ENCODE peak calls at places on chromosome 17, in five cellular contexts. P is CD8-positive, alpha-beta T cell; D is Caco-2; C is OCI-LY7; Z is cardiac muscle cell. N is an unnamed sample.
A peak's percentile ranks its signal among the peaks of the same experiment; 100 is the strongest.

GRCh38 chr17:13410214-13410613 is 191.5 kb downstream of the HS3ST3A1 start:
- DNase-seq in P (no peak), D (no peak), C (no peak), Z (no peak), N (no peak)

GRCh38 chr17:4948997-4949320 is 629 bp upstream of the PFN1 start:
- DNase-seq in P (peak; percentile 66), D (peak; percentile 86), C (peak; percentile 93), Z (peak; percentile 92), N (peak; percentile 83)

GRCh38 chr17:19294443-19294842 is 57.3 kb downstream of the EPN2 start:
- DNase-seq in P (no peak), D (no peak), C (no peak), Z (no peak), N (no peak)

GRCh38 chr17:60065136-60065535 is 13.6 kb downstream of the HEATR6 start:
- DNase-seq in P (no peak), D (no peak), C (no peak), Z (no peak), N (no peak)

GRCh38 chr17:20224379-20224778 is 215.2 kb downstream of the SPECC1 start:
- DNase-seq in P (no peak), D (no peak), C (no peak), Z (no peak), N (no peak)

GRCh38 chr17:74336307-74336706 is 10.3 kb downstream of the KIF19 start:
- DNase-seq in P (no peak), D (no peak), C (no peak), Z (no peak), N (no peak)

GRCh38 chr17:48860034-48860433 is 29.2 kb downstream of the CALCOCO2 start:
- DNase-seq in P (no peak), D (peak; percentile 40), C (no peak), Z (no peak), N (no peak)

GRCh38 chr17:83064732-83065659 is 14.4 kb upstream of the METRNL start:
- DNase-seq in P (no peak), D (no peak), C (no peak), Z (no peak), N (peak; percentile 67)

GRCh38 chr17:74408830-74409229 is 23.1 kb upstream of the GPRC5C start:
- DNase-seq in P (no peak), D (no peak), C (no peak), Z (no peak), N (no peak)

GRCh38 chr17:68884888-68885287 is 70.3 kb downstream of the ABCA8 start:
- DNase-seq in P (no peak), D (no peak), C (no peak), Z (no peak), N (no peak)

GRCh38 chr17:5210853-5211252 is 19.2 kb upstream of the ZNF594 start:
- DNase-seq in P (no peak), D (no peak), C (peak; percentile 72), Z (no peak), N (no peak)

GRCh38 chr17:50452627-50453300 is 15.9 kb downstream of the CHAD start:
- DNase-seq in P (no peak), D (no peak), C (no peak), Z (no peak), N (peak; percentile 85)

GRCh38 chr17:77753246-77753645 is 205.3 kb upstream of the TNRC6C start:
- DNase-seq in P (no peak), D (no peak), C (no peak), Z (no peak), N (no peak)

GRCh38 chr17:73976676-73977521 is 226.6 kb upstream of the RPL38 start:
- DNase-seq in P (no peak), D (no peak), C (no peak), Z (no peak), N (no peak)

DNA sequence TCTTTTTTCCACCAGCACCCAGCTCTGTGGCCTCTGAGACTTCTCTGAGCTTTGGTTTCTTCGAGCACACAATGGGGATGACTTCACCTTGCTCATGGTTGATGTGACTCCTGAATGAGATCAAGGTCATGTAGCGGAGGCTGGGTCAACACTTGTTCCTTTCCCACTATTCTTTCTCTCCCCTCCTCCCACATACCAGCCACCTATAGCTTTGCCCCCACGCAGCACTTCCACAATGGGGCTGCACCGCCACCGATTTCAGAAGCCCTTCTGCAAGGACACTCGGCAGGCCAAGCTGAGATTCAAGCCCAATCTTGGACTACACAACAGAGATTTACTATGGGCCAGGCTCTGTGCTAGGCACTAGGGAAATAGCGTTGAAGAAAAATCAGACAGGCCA is 14.4 kb downstream of the TRIM25 start:
- DNase-seq in P (no peak), D (no peak), C (no peak), Z (no peak), N (no peak)
- H3K4me1 ChIP-seq in P (no peaks in the 10 kb centered on the region), D (peaks cover 10% of the 10 kb centered on the region), C (peaks cover 30% of the 10 kb centered on the region), Z (peaks cover 6% of the 10 kb centered on the region), N (no peaks in the 10 kb centered on the region)

GRCh38 chr17:17385502-17385901 is 82.3 kb downstream of the NT5M start:
- DNase-seq in P (no peak), D (no peak), C (no peak), Z (no peak), N (no peak)

GRCh38 chr17:17386143-17386800 is 83.1 kb downstream of the NT5M start:
- DNase-seq in P (no peak), D (no peak), C (no peak), Z (no peak), N (no peak)

GRCh38 chr17:17387017-17387416 is 83.8 kb downstream of the NT5M start:
- DNase-seq in P (no peak), D (peak; percentile 28), C (no peak), Z (no peak), N (peak; percentile 72)

GRCh38 chr17:17388657-17389496 is 85.7 kb downstream of the NT5M start:
- DNase-seq in P (no peak), D (no peak), C (no peak), Z (no peak), N (no peak)

DNA sequence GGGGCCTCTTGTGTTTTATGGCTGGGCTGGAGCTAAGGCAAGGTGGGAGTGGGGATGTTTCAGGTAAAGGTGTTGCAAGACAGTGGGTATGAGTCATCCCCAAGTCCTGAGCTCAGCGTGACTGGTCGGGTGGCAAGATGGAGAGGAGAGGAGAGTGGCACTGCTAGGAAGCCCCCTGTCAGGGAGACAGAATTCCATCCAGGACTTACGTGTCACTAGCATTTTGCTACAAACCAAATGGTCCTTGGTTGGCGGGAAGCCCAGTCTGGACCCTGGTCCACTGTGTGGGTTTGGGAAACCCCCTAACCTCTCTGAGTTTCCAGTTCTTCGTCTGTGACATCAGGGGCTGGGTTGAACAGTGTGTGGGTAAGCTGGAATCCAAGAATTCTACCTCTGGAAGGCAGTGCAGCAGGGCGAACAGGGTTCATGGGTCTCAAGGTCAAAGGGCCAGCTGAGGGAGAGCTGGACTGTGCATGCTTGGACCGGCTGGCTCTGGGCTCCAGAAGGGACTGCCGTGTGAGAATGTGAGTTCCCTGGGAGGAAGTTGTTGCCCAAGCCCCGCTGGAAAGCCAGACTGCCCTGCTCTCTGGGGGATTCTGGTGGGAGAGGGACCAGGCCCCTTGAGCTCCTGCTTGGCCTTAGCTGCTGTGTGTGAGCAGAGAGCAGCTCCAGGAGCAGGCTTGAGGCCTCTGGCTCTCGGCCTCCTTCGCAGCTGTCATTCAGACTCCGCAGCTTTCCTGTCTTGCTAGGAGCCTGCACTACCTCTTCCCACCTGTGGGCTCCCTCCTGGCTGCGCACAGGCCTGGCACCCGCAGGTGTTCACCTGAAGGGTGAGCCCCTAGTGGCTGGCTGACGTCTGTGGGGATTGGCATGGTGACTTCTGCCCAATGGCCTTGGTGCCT is 84.5 kb downstream of the NT5M start:
- DNase-seq in P (no peak), D (peak; percentile 86), C (peak; percentile 70), Z (peak; percentile 44), N (peak; percentile 78)
- TF ChIP-seq CTCF in P (no peak), D (peak; percentile 78), C (peak; percentile 76), Z (peak; percentile 32), N (peak; percentile 73)

DNA sequence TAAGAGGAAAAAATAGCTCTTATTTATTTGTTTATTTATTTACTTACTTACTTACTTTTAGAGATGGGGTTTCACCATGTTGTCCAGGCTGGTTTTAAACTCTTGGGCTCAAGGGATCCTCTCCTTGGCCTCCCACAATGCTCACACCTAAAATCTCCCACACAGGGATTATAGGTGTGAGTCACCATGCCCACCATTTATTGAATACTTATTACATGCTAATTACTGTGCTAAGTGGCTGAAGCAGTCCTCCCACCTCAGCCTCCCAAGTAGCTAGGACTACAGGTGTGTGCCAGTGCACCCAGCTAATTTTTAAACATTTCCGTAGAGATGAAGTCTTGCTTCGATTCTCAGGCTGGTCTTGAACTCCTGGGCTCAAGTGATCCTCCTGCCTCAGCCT is 11.0 kb upstream of the ITGB3 start:
- DNase-seq in P (no peak), D (no peak), C (no peak), Z (no peak), N (no peak)
- H3K4me1 ChIP-seq in P (no peaks in the 10 kb centered on the region), D (no peaks in the 10 kb centered on the region), C (peaks cover 35% of the 10 kb centered on the region), Z (peaks cover 14% of the 10 kb centered on the region), N (no peaks in the 10 kb centered on the region)

GRCh38 chr17:27568811-27569210 is 62.2 kb upstream of the LGALS9 start:
- DNase-seq in P (no peak), D (no peak), C (no peak), Z (no peak), N (no peak)

GRCh38 chr17:27568216-27568615 is 62.8 kb upstream of the LGALS9 start:
- DNase-seq in P (no peak), D (no peak), C (no peak), Z (no peak), N (no peak)

GRCh38 chr17:27570578-27570914 is 60.4 kb upstream of the LGALS9 start:
- DNase-seq in P (no peak), D (no peak), C (no peak), Z (no peak), N (no peak)

GRCh38 chr17:27569884-27570577 is 61.0 kb upstream of the LGALS9 start:
- DNase-seq in P (no peak), D (peak; percentile 46), C (no peak), Z (no peak), N (no peak)

GRCh38 chr17:27569257-27569722 is 61.7 kb upstream of the LGALS9 start:
- DNase-seq in P (peak; percentile 21), D (peak; percentile 89), C (peak; percentile 51), Z (peak; percentile 53), N (no peak)
- TF ChIP-seq CTCF in P (peak; percentile 46), D (peak; percentile 97), C (peak; percentile 88), Z (peak; percentile 73), N (peak; percentile 19)

GRCh38 chr17:1377334-1377733 is 22.7 kb downstream of the YWHAE start:
- DNase-seq in P (no peak), D (no peak), C (peak; percentile 38), Z (no peak), N (no peak)
- H3K4me1 ChIP-seq in P (peaks cover 76% of the 10 kb centered on the region), D (peaks cover 36% of the 10 kb centered on the region), C (peaks cover 82% of the 10 kb centered on the region), Z (peaks cover 24% of the 10 kb centered on the region), N (peaks cover 28% of the 10 kb centered on the region)

GRCh38 chr17:61402978-61403845 is 3.6 kb downstream of the TBX2 start:
- DNase-seq in P (no peak), D (no peak), C (no peak), Z (peak; percentile 39), N (no peak)
- TF ChIP-seq CTCF in P (no peak), D (no peak), C (no peak), Z (no peak), N (no peak)

N was measured in colonic mucosa.